ENCODE peak calls at places on chromosome 19, in five cellular contexts. P is upper lobe of left lung, N is tibial nerve, C is sigmoid colon, D is suprapubic skin. R is an unnamed sample. For H3K4me1, the result is how much of the 10 kb centered on the place peaks cover.

GRCh38 chr19:16886305-16886880 is 2.4 kb upstream of the F2RL3 start:
- DNase-seq in C (peak), P (peak), N (no peak), D (peak), R (no peak)

GRCh38 chr19:982567-983170 is 1.5 kb upstream of the WDR18 start:
- DNase-seq in N (no peak), D (no peak), C (peak), P (peak), R (no peak)

GRCh38 chr19:18401580-18402112 is 4.2 kb upstream of the LRRC25 start:
- DNase-seq in N (no peak), C (peak), D (no peak), P (peak), R (no peak)

GRCh38 chr19:4051175-4052101 is 15.3 kb downstream of the ZBTB7A start:
- DNase-seq in P (peak), N (no peak), C (no peak), D (peak), R (no peak)

GRCh38 chr19:16608290-16608704 is 19.7 kb downstream of the MED26 start:
- DNase-seq in P (peak), D (no peak), N (no peak), C (peak), R (no peak)

GRCh38 chr19:57438925-57439324 is 3.8 kb downstream of the ZNF749 start:
- DNase-seq in C (no peak), D (no peak), P (no peak), N (no peak), R (no peak)

GRCh38 chr19:18637644-18638630 is 1.1 kb downstream of the KLHL26 start:
- DNase-seq in P (peak), D (no peak), C (no peak), N (no peak), R (no peak)

GRCh38 chr19:55259540-55260210 is 858 bp upstream of the PPP6R1 start:
- DNase-seq in P (no peak), D (no peak), C (peak), N (peak), R (no peak)

GRCh38 chr19:17743874-17744273 is 7.4 kb upstream of the FCHO1 start:
- DNase-seq in C (no peak), P (no peak), D (no peak), N (no peak), R (no peak)

GRCh38 chr19:13492128-13492527 is 14.2 kb downstream of the CACNA1A start:
- DNase-seq in N (no peak), D (no peak), P (no peak), C (no peak), R (no peak)

GRCh38 chr19:54021363-54021762 is 29.9 kb downstream of the CACNG6 start:
- DNase-seq in N (no peak), D (no peak), P (no peak), C (no peak), R (no peak)

GRCh38 chr19:20422616-20423205 is 142.9 kb downstream of the ZNF737 start:
- DNase-seq in D (peak), C (no peak), P (no peak), N (no peak), R (no peak)

DNA sequence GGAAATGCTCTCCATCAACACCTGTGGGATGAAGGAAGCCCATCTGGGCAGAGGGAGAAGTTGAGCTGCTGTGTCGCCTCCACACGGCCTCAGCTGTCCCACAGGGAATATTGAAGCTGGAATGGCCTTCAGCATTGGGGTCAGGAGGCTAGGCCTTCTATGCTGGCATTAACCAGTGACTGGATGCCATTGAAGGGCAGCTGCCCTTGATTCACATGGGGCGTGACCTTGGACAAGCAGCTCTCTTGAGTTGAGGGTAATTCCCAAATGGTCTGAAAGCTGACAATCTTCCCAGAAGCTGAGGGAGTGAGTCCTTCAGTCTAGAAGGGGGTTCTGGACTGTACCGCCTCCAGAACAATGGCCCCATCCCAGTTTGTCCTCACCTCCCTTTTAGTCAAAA is 6.7 kb downstream of the BCL3 start:
- DNase-seq in P (peak), D (no peak), N (no peak), C (no peak), R (no peak)
- H3K4me1 ChIP-seq in P (half or more), D (half or more), N (half or more), C (under half), R (half or more)

DNA sequence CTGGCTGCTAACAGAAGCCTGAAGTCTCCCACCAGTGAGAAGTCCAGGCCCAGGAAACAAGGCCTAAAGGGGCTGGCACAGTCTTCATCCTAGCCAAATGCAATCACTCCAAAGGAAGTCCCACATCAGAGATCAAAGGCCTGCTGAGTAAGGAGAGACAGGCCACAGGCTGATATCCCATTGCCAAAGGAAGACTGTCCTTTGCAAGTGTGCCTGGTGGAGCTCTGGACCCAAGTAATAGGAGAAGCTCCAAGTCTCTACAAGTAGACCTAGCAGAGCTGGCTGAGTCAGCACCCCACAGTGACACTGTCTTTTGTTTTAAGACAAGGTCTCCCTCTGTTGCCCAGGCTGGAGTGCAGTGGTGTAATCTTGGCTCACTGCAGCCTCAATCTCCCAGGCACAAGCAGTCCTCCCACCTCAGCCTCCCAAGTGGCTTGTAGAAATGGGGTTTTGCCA is 4.5 kb downstream of the DBP start:
- DNase-seq in C (no peak), P (peak), N (no peak), D (no peak), R (no peak)
- TF ChIP-seq CTCF in C (no peak), P (no peak), N (no peak), D (no peak), R (no peak)

GRCh38 chr19:2140193-2140545 is 11.2 kb downstream of the AP3D1 start:
- DNase-seq in N (no peak), C (no peak), D (no peak), P (no peak), R (no peak)

GRCh38 chr19:2142173-2142829 is 9.1 kb downstream of the AP3D1 start:
- DNase-seq in N (no peak), P (no peak), C (no peak), D (no peak), R (no peak)

GRCh38 chr19:2136796-2137195 is 14.6 kb downstream of the AP3D1 start:
- DNase-seq in P (no peak), C (no peak), N (no peak), D (no peak), R (no peak)

GRCh38 chr19:2138061-2138728 is 13.2 kb downstream of the AP3D1 start:
- DNase-seq in N (no peak), P (no peak), D (no peak), C (no peak), R (no peak)

DNA sequence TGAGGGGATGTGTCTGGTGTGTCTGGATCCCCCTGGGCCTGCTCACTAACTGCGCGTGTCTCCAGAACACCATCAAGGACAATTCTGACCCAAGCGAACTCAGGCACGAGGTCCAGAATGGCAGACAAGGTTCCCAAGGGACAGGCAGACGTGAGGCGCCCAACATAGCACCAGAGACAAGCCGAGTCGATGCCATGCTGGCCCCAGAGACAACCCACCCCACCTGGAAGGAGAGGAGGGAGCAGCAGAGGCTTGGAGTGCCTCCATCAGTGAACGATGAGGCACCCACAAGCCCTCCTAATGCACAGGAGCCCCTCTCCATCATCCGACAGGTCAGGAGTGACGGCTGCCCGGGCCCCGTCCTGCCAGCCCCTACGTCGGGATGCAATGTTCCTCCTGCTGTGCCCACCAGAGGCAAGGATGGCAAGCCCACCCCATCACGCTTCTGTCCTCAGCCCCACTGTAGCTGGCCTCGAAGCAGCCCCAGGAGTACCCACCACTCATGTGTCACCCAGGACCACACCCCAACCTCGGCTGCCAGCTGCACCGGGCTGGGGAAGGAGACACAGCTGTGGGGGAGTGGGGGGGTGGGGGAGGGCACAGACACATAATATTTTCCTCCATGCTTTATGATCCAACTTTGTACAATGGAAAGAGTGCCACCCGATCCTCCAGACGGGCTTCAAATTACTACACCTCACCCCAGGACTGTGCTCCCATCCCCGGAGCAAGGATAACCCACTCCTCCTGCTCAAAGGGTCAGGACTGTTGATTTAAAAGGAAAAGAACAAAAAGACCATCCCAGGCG is 11.8 kb downstream of the AP3D1 start:
- DNase-seq in D (no peak), C (no peak), N (no peak), P (no peak), R (no peak)
- TF ChIP-seq POLR2A in D (no peak), C (no peak), N (no peak), P (no peak), R (no peak)

DNA sequence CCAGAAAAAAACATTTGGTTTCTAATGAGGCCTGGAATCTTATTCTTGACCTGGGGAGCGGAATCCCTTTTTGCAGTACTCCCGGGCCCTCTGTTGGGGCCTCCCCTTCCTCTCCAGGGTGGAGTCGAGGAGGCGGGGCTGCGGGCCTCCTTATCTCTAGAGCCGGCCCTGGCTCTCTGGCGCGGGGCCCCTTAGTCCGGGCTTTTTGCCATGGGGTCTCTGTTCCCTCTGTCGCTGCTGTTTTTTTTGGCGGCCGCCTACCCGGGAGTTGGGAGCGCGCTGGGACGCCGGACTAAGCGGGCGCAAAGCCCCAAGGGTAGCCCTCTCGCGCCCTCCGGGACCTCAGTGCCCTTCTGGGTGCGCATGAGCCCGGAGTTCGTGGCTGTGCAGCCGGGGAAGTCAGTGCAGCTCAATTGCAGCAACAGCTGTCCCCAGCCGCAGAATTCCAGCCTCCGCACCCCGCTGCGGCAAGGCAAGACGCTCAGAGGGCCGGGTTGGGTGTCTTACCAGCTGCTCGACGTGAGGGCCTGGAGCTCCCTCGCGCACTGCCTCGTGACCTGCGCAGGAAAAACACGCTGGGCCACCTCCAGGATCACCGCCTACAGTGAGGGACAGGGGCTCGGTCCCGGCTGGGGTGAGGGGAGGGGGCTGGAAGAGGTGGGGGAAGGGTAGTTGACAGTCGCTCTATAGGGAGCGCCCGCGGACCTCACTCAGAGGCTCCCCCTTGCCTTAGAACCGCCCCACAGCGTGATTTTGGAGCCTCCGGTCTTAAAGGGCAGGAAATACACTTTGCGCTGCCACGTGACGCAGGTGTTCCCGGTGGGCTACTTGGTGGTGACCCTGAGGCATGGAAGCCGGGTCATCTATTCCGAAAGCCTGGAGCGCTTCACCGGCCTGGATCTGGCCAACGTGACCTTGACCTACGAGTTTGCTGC is at the start of gene ICAM4:
- DNase-seq in C (no peak), P (peak), D (peak), N (no peak), R (no peak)
- H3K4me1 ChIP-seq in C (under half), P (half or more), D (half or more), N (under half), R (half or more)

DNA sequence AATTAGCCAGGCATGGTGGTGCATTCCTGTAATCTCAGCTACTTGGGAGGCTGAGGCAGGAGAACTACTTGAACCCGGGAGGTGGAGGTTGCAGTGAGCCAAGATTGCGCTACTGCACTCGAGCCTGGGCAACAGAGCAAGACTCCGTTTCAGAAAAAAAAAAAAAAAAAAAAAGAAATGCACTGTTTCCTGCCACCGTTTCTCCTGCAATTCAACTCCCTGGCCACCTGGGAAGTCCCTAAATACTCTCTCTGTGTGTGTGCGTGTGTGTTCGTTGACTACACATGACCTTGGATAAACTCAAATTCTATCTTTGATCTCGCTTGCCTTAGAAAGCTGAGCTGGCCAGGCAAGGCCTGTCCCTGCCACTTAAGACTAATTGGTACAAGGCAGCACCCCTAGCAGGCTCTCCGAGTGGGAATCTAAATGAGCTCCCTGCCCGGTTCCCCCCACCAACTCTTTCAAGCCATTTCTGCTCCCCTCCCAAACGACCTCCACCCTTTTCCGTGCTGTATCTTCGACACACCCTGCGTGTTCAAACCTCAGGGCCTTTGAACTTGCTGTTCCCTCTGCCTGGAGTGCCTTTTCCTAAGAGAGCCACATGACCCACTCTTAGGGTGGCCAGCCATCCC is 5.2 kb upstream of the BCAT2 start:
- DNase-seq in P (peak), D (no peak), N (no peak), C (no peak), R (no peak)
- TF ChIP-seq CTCF in P (no peak), D (no peak), N (no peak), C (no peak), R (no peak)

DNA sequence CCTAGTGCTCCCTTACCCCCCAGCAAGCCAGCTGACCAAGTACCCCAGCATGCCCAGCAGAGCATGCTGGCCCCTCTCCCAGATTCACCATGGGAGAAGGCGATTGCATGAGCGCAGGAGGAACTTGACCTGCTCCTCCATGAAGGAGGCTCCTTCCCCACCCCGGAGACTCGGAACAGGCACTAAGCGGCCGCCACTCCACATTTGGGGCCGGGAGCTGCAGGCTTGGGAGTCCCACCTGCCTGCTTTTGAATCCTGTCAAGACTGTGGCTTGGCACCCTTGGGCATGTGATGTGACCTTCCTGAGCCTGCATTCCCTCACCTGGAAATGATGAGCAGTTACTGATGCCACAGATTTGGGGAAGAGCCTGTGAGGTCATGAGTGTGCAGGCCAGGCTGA is 12.7 kb upstream of the TIMM50 start:
- DNase-seq in P (no peak), C (no peak), D (no peak), N (no peak), R (no peak)
- TF ChIP-seq POLR2A in P (no peak), C (no peak), D (no peak), N (no peak), R (no peak)

GRCh38 chr19:46728208-46728607 is 11.3 kb upstream of the PRKD2 start:
- DNase-seq in C (peak), N (no peak), D (no peak), P (no peak), R (no peak)
- H3K4me1 ChIP-seq in C (under half), N (under half), D (under half), P (half or more), R (under half)